ENCODE peak calls at places on chromosomes 16 and 17, in ten cellular contexts. One of them, this sample, is unnamed.

GRCh38 chr16:10332775-10333174 is 53.1 kb upstream of the ATF7IP2 start:
- DNase-seq in prostate gland: no peak
- DNase-seq in spleen: no peak
- DNase-seq in endothelial cell of umbilical vein: no peak
- DNase-seq in transverse colon: no peak
- DNase-seq in K562: no peak
- DNase-seq in GM12878: no peak
- DNase-seq in breast epithelium: no peak
- DNase-seq in stomach: no peak
- DNase-seq in HCT116: no peak
- DNase-seq in this sample: no peak

GRCh38 chr17:44779211-44780025 is 20.6 kb downstream of the ADAM11 start:
- DNase-seq in breast epithelium: peak; percentile 71
- DNase-seq in endothelial cell of umbilical vein: peak; percentile 79
- DNase-seq in GM12878: peak; percentile 17
- DNase-seq in stomach: peak; percentile 78
- DNase-seq in transverse colon: peak; percentile 84
- DNase-seq in HCT116: peak; percentile 33
- DNase-seq in K562: peak; percentile 87
- DNase-seq in spleen: peak; percentile 93
- DNase-seq in prostate gland: peak; percentile 63
- DNase-seq in this sample: peak; percentile 88

GRCh38 chr16:4680673-4681470 is 12.5 kb upstream of the NUDT16L1 start:
- DNase-seq in breast epithelium: no peak
- DNase-seq in transverse colon: no peak
- DNase-seq in K562: no peak
- DNase-seq in endothelial cell of umbilical vein: no peak
- DNase-seq in stomach: peak; percentile 54
- DNase-seq in prostate gland: peak; percentile 37
- DNase-seq in spleen: peak; percentile 77
- DNase-seq in HCT116: no peak
- DNase-seq in GM12878: no peak
- DNase-seq in this sample: no peak

GRCh38 chr16:80084614-80085013 is 456.2 kb upstream of the DYNLRB2 start:
- DNase-seq in stomach: peak; percentile 51
- DNase-seq in K562: peak; percentile 40
- DNase-seq in spleen: no peak
- DNase-seq in HCT116: no peak
- DNase-seq in endothelial cell of umbilical vein: no peak
- DNase-seq in transverse colon: peak; percentile 27
- DNase-seq in breast epithelium: no peak
- DNase-seq in prostate gland: peak; percentile 58
- DNase-seq in GM12878: no peak
- DNase-seq in this sample: no peak

GRCh38 chr17:35245196-35245486 is 2.3 kb downstream of the SLFN5 start:
- DNase-seq in endothelial cell of umbilical vein: peak; percentile 77
- DNase-seq in stomach: no peak
- DNase-seq in HCT116: peak; percentile 68
- DNase-seq in K562: no peak
- DNase-seq in spleen: no peak
- DNase-seq in GM12878: no peak
- DNase-seq in transverse colon: no peak
- DNase-seq in prostate gland: no peak
- DNase-seq in breast epithelium: no peak
- DNase-seq in this sample: no peak

GRCh38 chr17:68456529-68457167 is 648 bp downstream of the WIPI1 start:
- DNase-seq in K562: no peak
- DNase-seq in stomach: peak; percentile 70
- DNase-seq in endothelial cell of umbilical vein: peak; percentile 87
- DNase-seq in GM12878: no peak
- DNase-seq in prostate gland: peak; percentile 78
- DNase-seq in transverse colon: peak; percentile 82
- DNase-seq in spleen: peak; percentile 87
- DNase-seq in breast epithelium: peak; percentile 77
- DNase-seq in HCT116: peak; percentile 72
- DNase-seq in this sample: no peak

GRCh38 chr17:357634-358033 is 5.0 kb upstream of the RPH3AL start:
- DNase-seq in endothelial cell of umbilical vein: no peak
- DNase-seq in transverse colon: no peak
- DNase-seq in K562: no peak
- DNase-seq in breast epithelium: no peak
- DNase-seq in prostate gland: no peak
- DNase-seq in spleen: peak; percentile 50
- DNase-seq in GM12878: no peak
- DNase-seq in HCT116: no peak
- DNase-seq in stomach: no peak
- DNase-seq in this sample: no peak

GRCh38 chr17:72605543-72605942 is 484.7 kb downstream of the SOX9 start:
- DNase-seq in endothelial cell of umbilical vein: no peak
- DNase-seq in breast epithelium: no peak
- DNase-seq in transverse colon: no peak
- DNase-seq in spleen: no peak
- DNase-seq in prostate gland: no peak
- DNase-seq in stomach: no peak
- DNase-seq in K562: no peak
- DNase-seq in HCT116: no peak
- DNase-seq in GM12878: no peak
- DNase-seq in this sample: no peak

GRCh38 chr17:10532026-10532425 is 13.7 kb upstream of the MYH1 start:
- DNase-seq in spleen: no peak
- DNase-seq in HCT116: no peak
- DNase-seq in stomach: no peak
- DNase-seq in K562: no peak
- DNase-seq in endothelial cell of umbilical vein: no peak
- DNase-seq in GM12878: no peak
- DNase-seq in transverse colon: no peak
- DNase-seq in prostate gland: no peak
- DNase-seq in breast epithelium: no peak
- DNase-seq in this sample: no peak

GRCh38 chr16:26050489-26050888 is 358.7 kb downstream of the HS3ST4 start:
- DNase-seq in HCT116: no peak
- DNase-seq in prostate gland: no peak
- DNase-seq in transverse colon: no peak
- DNase-seq in spleen: no peak
- DNase-seq in endothelial cell of umbilical vein: no peak
- DNase-seq in K562: no peak
- DNase-seq in breast epithelium: no peak
- DNase-seq in stomach: no peak
- DNase-seq in GM12878: no peak
- DNase-seq in this sample: no peak

GRCh38 chr16:5070431-5071186 is 1.0 kb upstream of the ALG1 start:
- DNase-seq in stomach: no peak
- DNase-seq in spleen: peak; percentile 61
- DNase-seq in K562: no peak
- DNase-seq in transverse colon: no peak
- DNase-seq in prostate gland: no peak
- DNase-seq in HCT116: no peak
- DNase-seq in GM12878: no peak
- DNase-seq in breast epithelium: no peak
- DNase-seq in endothelial cell of umbilical vein: no peak
- DNase-seq in this sample: no peak

GRCh38 chr17:76451480-76451879 is 1.5 kb downstream of the UBE2O start:
- DNase-seq in spleen: no peak
- DNase-seq in GM12878: no peak
- DNase-seq in prostate gland: no peak
- DNase-seq in HCT116: no peak
- DNase-seq in endothelial cell of umbilical vein: no peak
- DNase-seq in breast epithelium: no peak
- DNase-seq in K562: no peak
- DNase-seq in transverse colon: no peak
- DNase-seq in stomach: no peak
- DNase-seq in this sample: no peak

DNA sequence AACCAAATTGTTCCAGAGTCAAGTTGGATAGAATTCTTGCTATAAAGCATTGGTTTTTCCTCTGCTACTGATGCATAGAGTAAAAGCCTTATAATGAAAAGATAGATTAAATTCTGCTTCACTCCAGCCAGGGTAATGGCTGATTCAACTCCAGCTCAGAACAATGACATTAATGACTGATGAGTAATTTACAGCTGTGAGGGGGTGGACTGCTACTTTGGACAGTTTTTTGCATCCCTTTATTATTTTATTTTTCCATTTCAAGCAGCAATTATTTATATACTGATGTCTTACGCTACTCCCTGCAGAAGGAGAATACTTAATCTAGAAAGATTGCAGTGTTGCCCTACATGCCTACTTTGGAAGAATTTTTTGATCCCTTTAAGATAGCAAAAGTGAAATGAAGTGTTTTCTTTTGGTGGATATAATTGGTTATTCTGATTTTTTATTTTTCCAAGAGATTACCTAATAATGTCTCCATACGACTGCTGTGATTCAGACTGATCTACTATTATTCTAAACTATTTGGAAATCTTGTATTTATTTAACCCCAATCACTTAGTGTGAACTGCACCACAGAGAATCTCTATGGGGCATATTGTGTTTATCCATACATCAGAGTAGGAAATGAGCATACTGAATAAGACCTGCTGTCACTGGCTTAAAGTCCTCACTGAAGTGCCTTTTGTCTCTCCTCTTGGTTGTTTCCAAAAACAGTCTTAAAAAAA is 149.5 kb downstream of the TRIM37 start:
- DNase-seq in endothelial cell of umbilical vein: peak; percentile 61
- DNase-seq in breast epithelium: no peak
- DNase-seq in GM12878: no peak
- DNase-seq in K562: no peak
- DNase-seq in stomach: no peak
- DNase-seq in spleen: no peak
- DNase-seq in prostate gland: no peak
- DNase-seq in HCT116: peak; percentile 6
- DNase-seq in transverse colon: no peak
- DNase-seq in this sample: no peak
- TF ChIP-seq POLR2AphosphoS5 in endothelial cell of umbilical vein: peak; percentile 14
- TF ChIP-seq POLR2AphosphoS5 in breast epithelium: no peak
- TF ChIP-seq POLR2AphosphoS5 in GM12878: no peak
- TF ChIP-seq POLR2AphosphoS5 in K562: no peak
- TF ChIP-seq POLR2AphosphoS5 in stomach: no peak
- TF ChIP-seq POLR2AphosphoS5 in spleen: no peak
- TF ChIP-seq POLR2AphosphoS5 in prostate gland: no peak
- TF ChIP-seq POLR2AphosphoS5 in HCT116: no peak
- TF ChIP-seq POLR2AphosphoS5 in transverse colon: no peak
- TF ChIP-seq POLR2AphosphoS5 in this sample: no peak

GRCh38 chr16:50440531-50440930 is 71.7 kb upstream of the BRD7 start:
- DNase-seq in K562: no peak
- DNase-seq in breast epithelium: peak; percentile 14
- DNase-seq in transverse colon: no peak
- DNase-seq in prostate gland: no peak
- DNase-seq in stomach: no peak
- DNase-seq in HCT116: no peak
- DNase-seq in spleen: no peak
- DNase-seq in endothelial cell of umbilical vein: no peak
- DNase-seq in GM12878: no peak
- DNase-seq in this sample: no peak
- TF ChIP-seq POLR2A in K562: no peak
- TF ChIP-seq POLR2A in breast epithelium: no peak
- TF ChIP-seq POLR2A in transverse colon: no peak
- TF ChIP-seq POLR2A in prostate gland: no peak
- TF ChIP-seq POLR2A in stomach: no peak
- TF ChIP-seq POLR2A in HCT116: no peak
- TF ChIP-seq POLR2A in spleen: no peak
- TF ChIP-seq POLR2A in endothelial cell of umbilical vein: no peak
- TF ChIP-seq POLR2A in GM12878: no peak
- TF ChIP-seq POLR2A in this sample: no peak

DNA sequence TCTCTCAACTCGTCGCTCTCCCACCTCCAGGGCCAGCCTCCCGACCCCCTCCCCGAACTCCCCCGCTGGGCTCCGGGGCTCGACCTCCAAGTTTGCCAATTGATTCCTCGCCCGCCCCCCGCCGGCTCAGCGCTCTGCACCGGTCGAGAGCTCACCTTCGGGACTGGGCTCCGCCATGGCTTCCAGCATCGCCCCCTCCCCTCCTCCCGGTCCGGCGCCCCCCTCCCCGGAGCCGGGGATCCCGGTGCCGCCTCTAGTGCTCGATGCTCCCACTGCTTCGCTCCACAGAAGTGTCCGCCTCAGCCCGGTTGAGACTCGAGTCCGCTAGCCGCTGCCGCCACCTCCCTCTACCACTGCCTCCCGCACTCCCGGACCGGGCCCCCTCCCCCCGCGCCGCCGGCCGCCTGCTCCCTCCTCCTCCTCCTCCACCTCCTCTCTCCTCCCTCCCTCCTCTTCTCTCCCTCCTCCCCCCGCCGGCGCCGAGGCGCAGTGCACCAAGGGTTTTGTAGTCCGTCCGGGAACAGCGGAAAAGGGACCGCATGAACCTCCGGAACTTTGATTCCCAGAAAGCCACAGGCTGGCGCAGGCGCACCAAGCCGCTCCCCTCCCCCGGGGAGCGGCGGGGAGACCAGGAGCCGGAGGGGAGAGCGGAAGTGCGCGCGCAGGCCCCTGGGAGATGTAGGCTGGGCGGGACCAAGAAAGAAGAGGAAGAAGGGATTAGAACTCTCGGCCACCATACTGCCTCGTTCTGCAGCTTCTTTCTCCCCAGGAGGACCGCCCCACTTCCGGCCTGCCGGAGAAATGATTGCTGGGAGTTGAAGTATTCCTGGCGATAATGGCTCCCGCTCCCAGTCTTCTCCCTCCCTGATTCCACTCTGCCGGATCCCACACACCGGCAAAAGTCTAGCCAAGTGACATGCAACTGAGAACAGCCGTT is at the start of gene PHF23:
- DNase-seq in spleen: peak; percentile 99
- DNase-seq in endothelial cell of umbilical vein: peak; percentile 100
- DNase-seq in K562: peak; percentile 83
- DNase-seq in breast epithelium: peak; percentile 99
- DNase-seq in prostate gland: peak; percentile 99
- DNase-seq in HCT116: peak; percentile 99
- DNase-seq in stomach: peak; percentile 99
- DNase-seq in transverse colon: peak; percentile 99
- DNase-seq in GM12878: peak; percentile 97
- DNase-seq in this sample: peak; percentile 97
- TF ChIP-seq POLR2AphosphoS5 in spleen: peak; percentile 95
- TF ChIP-seq POLR2AphosphoS5 in endothelial cell of umbilical vein: no peak
- TF ChIP-seq POLR2AphosphoS5 in K562: peak; percentile 46
- TF ChIP-seq POLR2AphosphoS5 in breast epithelium: peak; percentile 86
- TF ChIP-seq POLR2AphosphoS5 in prostate gland: peak; percentile 99
- TF ChIP-seq POLR2AphosphoS5 in HCT116: peak; percentile 26
- TF ChIP-seq POLR2AphosphoS5 in stomach: peak; percentile 81
- TF ChIP-seq POLR2AphosphoS5 in transverse colon: peak; percentile 43
- TF ChIP-seq POLR2AphosphoS5 in GM12878: no peak
- TF ChIP-seq POLR2AphosphoS5 in this sample: no peak

DNA sequence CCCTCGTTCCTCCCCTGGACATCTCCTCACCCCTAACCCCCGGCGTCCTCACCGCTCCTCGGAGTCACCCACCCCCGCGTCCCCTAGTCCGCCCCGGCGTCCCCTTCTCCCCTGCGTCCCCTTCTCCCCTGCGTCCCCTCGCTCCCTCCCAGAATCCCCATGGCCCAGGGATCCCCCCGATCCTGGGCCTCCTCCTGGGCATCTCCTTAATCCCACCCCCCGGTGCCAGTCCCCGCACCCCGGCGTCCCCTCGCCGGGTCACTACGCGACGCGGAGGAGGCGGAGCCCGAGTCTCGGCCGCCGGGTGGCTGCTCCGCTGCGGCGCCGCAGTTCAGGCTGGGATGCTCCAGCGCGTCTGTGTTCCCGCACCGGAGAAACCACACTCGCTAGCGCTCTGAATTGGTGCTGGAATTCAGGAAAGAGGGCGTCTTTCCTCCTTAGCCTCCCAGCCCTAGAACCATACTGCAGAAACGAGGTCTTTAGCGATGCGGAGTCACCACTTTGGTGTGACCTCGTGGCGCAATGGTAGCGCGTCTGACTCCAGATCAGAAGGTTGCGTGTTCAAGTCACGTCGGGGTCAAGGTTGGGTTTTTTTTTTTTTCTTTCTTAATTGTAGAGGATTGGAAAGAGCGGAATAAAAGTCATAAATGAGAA is 25.9 kb upstream of the SLC47A1 start:
- DNase-seq in breast epithelium: peak; percentile 92
- DNase-seq in stomach: peak; percentile 91
- DNase-seq in K562: peak; percentile 60
- DNase-seq in endothelial cell of umbilical vein: peak; percentile 93
- DNase-seq in GM12878: peak; percentile 85
- DNase-seq in transverse colon: peak; percentile 91
- DNase-seq in prostate gland: peak; percentile 91
- DNase-seq in HCT116: peak; percentile 69
- DNase-seq in spleen: peak; percentile 94
- DNase-seq in this sample: peak; percentile 65
- TF ChIP-seq POLR2A in breast epithelium: peak; percentile 11
- TF ChIP-seq POLR2A in stomach: no peak
- TF ChIP-seq POLR2A in K562: no peak
- TF ChIP-seq POLR2A in endothelial cell of umbilical vein: no peak
- TF ChIP-seq POLR2A in GM12878: no peak
- TF ChIP-seq POLR2A in transverse colon: peak; percentile 49
- TF ChIP-seq POLR2A in prostate gland: peak; percentile 17
- TF ChIP-seq POLR2A in HCT116: no peak
- TF ChIP-seq POLR2A in spleen: no peak
- TF ChIP-seq POLR2A in this sample: no peak